ENCODE peak calls at places on chromosomes 5 and 9, in four cellular contexts. One of them, this sample, is unnamed. For H3K36me3 and H3K9me3, the result is how much of the 10 kb centered on the place peaks cover.

GRCh38 chr5:146018461-146019375 is 82.3 kb downstream of the SH3RF2 start:
- DNase-seq in uterus: no peak
- DNase-seq in pancreas: no peak
- DNase-seq in H1: no peak
- DNase-seq in this sample: no peak

GRCh38 chr9:128628471-128629048 is 28.1 kb downstream of the DYNC2I2 start:
- DNase-seq in pancreas: no peak
- DNase-seq in uterus: peak
- DNase-seq in H1: no peak
- DNase-seq in this sample: peak

GRCh38 chr5:3661755-3662296 is 66.2 kb downstream of the IRX1 start:
- DNase-seq in H1: no peak
- DNase-seq in pancreas: no peak
- DNase-seq in uterus: no peak
- DNase-seq in this sample: no peak

GRCh38 chr5:121762416-121762815 is 89.3 kb upstream of the FTMT start:
- DNase-seq in pancreas: no peak
- DNase-seq in uterus: no peak
- DNase-seq in H1: no peak
- DNase-seq in this sample: no peak

GRCh38 chr5:141605523-141606277 is 13.1 kb downstream of the DIAPH1 start:
- DNase-seq in pancreas: peak
- DNase-seq in H1: no peak
- DNase-seq in uterus: no peak
- DNase-seq in this sample: peak

GRCh38 chr5:133785182-133785581 is 172.8 kb upstream of the FSTL4 start:
- DNase-seq in pancreas: no peak
- DNase-seq in H1: no peak
- DNase-seq in uterus: no peak
- DNase-seq in this sample: no peak

GRCh38 chr9:94865599-94866456 is 139.3 kb downstream of the AOPEP start:
- DNase-seq in H1: no peak
- DNase-seq in pancreas: no peak
- DNase-seq in uterus: peak
- DNase-seq in this sample: no peak

GRCh38 chr9:128787583-128788156 is 617 bp downstream of the TBC1D13 start:
- DNase-seq in H1: no peak
- DNase-seq in uterus: peak
- DNase-seq in pancreas: peak
- DNase-seq in this sample: no peak

GRCh38 chr9:136902259-136902821 is 16.0 kb downstream of the TRAF2 start:
- DNase-seq in H1: no peak
- DNase-seq in pancreas: peak
- DNase-seq in uterus: peak
- DNase-seq in this sample: peak

GRCh38 chr9:5630038-5630507 is 1.2 kb downstream of the RIC1 start:
- DNase-seq in H1: no peak
- DNase-seq in uterus: no peak
- DNase-seq in pancreas: no peak
- DNase-seq in this sample: no peak

GRCh38 chr5:126984632-126985031 is 45.7 kb downstream of the MARCHF3 start:
- DNase-seq in uterus: no peak
- DNase-seq in H1: no peak
- DNase-seq in pancreas: no peak
- DNase-seq in this sample: no peak

GRCh38 chr5:132253452-132254320 is 3.8 kb upstream of the PDLIM4 start:
- DNase-seq in pancreas: peak
- DNase-seq in H1: no peak
- DNase-seq in uterus: no peak
- DNase-seq in this sample: no peak

DNA sequence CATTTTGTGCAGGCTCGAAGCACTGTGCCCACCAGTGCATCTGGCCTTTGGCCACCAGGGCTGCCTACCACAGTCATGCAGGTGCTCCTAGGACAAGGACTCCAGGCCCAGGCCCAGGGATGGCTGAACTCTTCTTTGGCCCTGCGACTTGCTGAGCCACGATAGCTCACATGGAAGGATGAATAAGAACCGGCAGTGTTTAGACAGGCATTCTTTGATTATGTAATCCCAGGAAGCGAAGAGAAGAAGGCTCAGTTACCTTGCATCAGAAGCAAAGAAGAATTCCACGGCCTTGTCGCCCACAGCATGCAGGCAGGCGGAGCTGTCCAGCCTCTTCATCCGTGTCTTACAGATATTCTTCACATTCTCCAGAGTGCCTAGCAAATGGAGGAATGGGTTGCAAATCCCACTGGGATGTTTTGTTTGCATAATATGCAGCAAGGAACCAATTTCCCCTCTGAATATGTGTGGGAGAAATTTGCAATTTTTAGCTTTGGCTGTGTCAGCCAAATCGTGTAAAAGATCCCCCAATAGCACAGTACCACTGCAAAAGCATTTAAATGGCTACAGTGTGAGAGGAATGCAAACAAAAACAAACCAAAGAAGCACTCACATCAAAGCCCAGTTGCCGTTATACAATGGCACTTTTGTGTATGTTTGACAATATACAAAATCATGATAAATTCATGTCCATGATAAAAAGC is 29.1 kb downstream of the GFPT2 start:
- DNase-seq in H1: no peak
- DNase-seq in pancreas: no peak
- DNase-seq in uterus: no peak
- DNase-seq in this sample: no peak
- H3K36me3 ChIP-seq in H1: under half
- H3K36me3 ChIP-seq in pancreas: under half
- H3K36me3 ChIP-seq in uterus: under half
- H3K36me3 ChIP-seq in this sample: under half

GRCh38 chr5:158284242-158284641 is 425.3 kb upstream of the CLINT1 start:
- DNase-seq in uterus: no peak
- DNase-seq in pancreas: no peak
- DNase-seq in H1: no peak
- DNase-seq in this sample: no peak

GRCh38 chr5:158285771-158286170 is 426.8 kb upstream of the CLINT1 start:
- DNase-seq in H1: no peak
- DNase-seq in uterus: no peak
- DNase-seq in pancreas: no peak
- DNase-seq in this sample: no peak

GRCh38 chr5:158287643-158288228 is 428.8 kb upstream of the CLINT1 start:
- DNase-seq in uterus: peak
- DNase-seq in H1: no peak
- DNase-seq in pancreas: no peak
- DNase-seq in this sample: peak

GRCh38 chr5:158286827-158287226 is 427.9 kb upstream of the CLINT1 start:
- DNase-seq in H1: no peak
- DNase-seq in uterus: no peak
- DNase-seq in pancreas: no peak
- DNase-seq in this sample: no peak

GRCh38 chr5:158283341-158283740 is 424.4 kb upstream of the CLINT1 start:
- DNase-seq in H1: no peak
- DNase-seq in uterus: no peak
- DNase-seq in pancreas: no peak
- DNase-seq in this sample: no peak
- H3K9me3 ChIP-seq in H1: under half
- H3K9me3 ChIP-seq in uterus: under half
- H3K9me3 ChIP-seq in pancreas: under half
- H3K9me3 ChIP-seq in this sample: under half

GRCh38 chr9:131622536-131622935 is 77.2 kb downstream of the PRRT1B start:
- DNase-seq in uterus: no peak
- DNase-seq in H1: no peak
- DNase-seq in pancreas: no peak
- DNase-seq in this sample: no peak

GRCh38 chr9:131625388-131625787 is 80.1 kb downstream of the PRRT1B start:
- DNase-seq in H1: no peak
- DNase-seq in pancreas: no peak
- DNase-seq in uterus: no peak
- DNase-seq in this sample: no peak

GRCh38 chr9:131623655-131624330 is 78.5 kb downstream of the PRRT1B start:
- DNase-seq in pancreas: no peak
- DNase-seq in uterus: no peak
- DNase-seq in H1: no peak
- DNase-seq in this sample: no peak

GRCh38 chr9:131625848-131626670 is 80.7 kb downstream of the PRRT1B start:
- DNase-seq in pancreas: no peak
- DNase-seq in uterus: no peak
- DNase-seq in H1: no peak
- DNase-seq in this sample: no peak

DNA sequence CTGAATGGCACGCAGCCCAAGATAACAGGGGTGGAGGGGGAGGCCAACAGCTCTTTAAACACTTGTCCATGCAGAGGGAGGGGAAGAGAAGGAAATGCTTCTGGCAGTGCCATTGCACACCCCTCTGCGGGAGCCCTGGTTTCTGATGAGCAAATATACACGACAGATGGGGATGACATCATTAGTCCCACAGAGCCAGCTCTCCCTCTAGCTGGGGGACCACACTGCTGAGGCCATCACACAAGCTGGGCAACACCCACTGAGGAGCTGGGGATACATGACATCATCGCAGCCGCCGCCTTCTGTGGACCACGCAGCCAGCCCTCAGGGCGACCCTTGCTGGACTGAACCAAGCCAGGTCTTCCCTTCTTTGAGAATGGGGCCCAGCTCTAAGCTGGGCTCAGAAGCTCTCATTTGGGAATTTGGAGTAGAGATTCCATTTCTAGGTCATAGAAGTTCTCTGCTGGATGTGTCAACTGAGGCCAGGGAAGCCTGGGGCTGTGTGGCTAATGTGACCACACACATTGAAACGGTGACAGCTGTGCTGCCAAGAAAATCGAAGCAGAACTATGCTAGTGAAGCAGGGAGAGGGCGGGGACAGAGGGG is 79.4 kb downstream of the PRRT1B start:
- DNase-seq in uterus: no peak
- DNase-seq in pancreas: peak
- DNase-seq in H1: no peak
- DNase-seq in this sample: peak
- H3K27ac ChIP-seq in uterus: no peak
- H3K27ac ChIP-seq in pancreas: peak
- H3K27ac ChIP-seq in H1: no peak
- H3K27ac ChIP-seq in this sample: peak

DNA sequence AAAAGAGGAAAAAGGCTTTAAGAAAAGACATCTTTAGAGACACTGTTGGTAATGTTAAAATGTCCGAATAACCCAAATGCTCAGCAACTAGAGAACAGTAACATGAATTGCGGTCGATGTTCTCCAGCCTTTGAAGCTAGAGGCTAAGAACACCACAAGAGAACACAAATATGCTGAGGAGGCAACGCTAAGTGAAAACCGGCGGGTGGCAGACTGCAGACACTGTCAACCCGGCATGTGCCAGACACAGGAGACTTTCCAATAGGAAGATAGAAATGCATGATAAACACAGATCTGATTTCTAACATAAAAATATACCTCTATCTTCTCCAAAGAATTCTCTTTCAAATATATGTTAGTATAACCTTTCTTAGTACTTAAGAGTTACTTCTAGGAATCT is 18.4 kb upstream of the DDX41 start:
- DNase-seq in uterus: no peak
- DNase-seq in pancreas: no peak
- DNase-seq in H1: no peak
- DNase-seq in this sample: no peak
- H3K36me3 ChIP-seq in uterus: under half
- H3K36me3 ChIP-seq in pancreas: under half
- H3K36me3 ChIP-seq in H1: under half
- H3K36me3 ChIP-seq in this sample: half or more

GRCh38 chr5:166595274-166595951 is 1696.0 kb upstream of the WWC1 start:
- DNase-seq in H1: no peak
- DNase-seq in uterus: no peak
- DNase-seq in pancreas: no peak
- DNase-seq in this sample: no peak
- H3K9me3 ChIP-seq in H1: under half
- H3K9me3 ChIP-seq in uterus: under half
- H3K9me3 ChIP-seq in pancreas: under half
- H3K9me3 ChIP-seq in this sample: under half

GRCh38 chr5:173919443-173919842 is 31.3 kb downstream of the CPEB4 start:
- DNase-seq in H1: no peak
- DNase-seq in uterus: no peak
- DNase-seq in pancreas: no peak
- DNase-seq in this sample: no peak

GRCh38 chr5:173915310-173916005 is 27.3 kb downstream of the CPEB4 start:
- DNase-seq in H1: no peak
- DNase-seq in pancreas: no peak
- DNase-seq in uterus: no peak
- DNase-seq in this sample: no peak

GRCh38 chr5:173917788-173918786 is 29.9 kb downstream of the CPEB4 start:
- DNase-seq in H1: no peak
- DNase-seq in pancreas: peak
- DNase-seq in uterus: peak
- DNase-seq in this sample: no peak

GRCh38 chr5:173913686-173914321 is 25.7 kb downstream of the CPEB4 start:
- DNase-seq in H1: no peak
- DNase-seq in uterus: no peak
- DNase-seq in pancreas: no peak
- DNase-seq in this sample: no peak

DNA sequence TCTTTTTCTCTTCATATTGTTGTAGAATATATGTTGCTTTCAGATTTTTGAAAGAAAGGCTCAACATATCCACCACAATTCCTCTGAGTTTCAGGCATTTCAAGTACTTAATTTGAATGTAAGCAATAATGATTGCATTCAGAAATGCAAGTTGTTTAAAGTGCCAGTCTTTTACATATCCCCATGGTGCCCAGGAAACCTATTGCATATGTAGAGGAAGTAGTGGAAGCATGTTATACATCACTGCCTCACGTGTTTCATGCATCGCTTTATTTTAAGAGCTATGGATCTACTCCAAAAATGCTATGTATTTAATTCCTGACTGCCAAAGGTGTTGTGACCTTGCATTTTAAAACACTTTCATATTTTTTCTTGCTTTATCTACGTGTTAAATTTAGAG is 28.1 kb downstream of the CPEB4 start:
- DNase-seq in pancreas: no peak
- DNase-seq in uterus: no peak
- DNase-seq in H1: no peak
- DNase-seq in this sample: no peak
- H3K27ac ChIP-seq in pancreas: no peak
- H3K27ac ChIP-seq in uterus: no peak
- H3K27ac ChIP-seq in H1: peak
- H3K27ac ChIP-seq in this sample: peak

DNA sequence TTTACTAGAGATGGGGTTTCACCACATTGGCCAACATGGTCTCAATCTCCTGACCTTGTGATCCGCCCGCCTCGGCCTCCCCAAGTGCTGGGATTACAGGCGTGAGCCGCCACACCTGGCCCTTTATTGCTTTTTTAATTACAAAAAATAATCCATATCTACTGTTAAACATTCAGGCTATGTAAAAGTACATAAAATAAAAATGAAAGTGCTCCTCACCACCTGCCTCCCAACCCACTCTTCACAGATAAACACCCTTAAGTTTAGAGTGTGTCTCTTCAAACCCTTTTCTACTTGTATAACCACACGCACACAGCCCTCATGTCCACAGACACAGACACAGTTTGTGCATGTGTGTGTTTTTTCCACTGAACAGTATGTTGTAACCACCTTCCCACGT is 16.7 kb downstream of the TSC1 start:
- DNase-seq in H1: no peak
- DNase-seq in pancreas: no peak
- DNase-seq in uterus: no peak
- DNase-seq in this sample: no peak
- H3K36me3 ChIP-seq in H1: under half
- H3K36me3 ChIP-seq in pancreas: under half
- H3K36me3 ChIP-seq in uterus: under half
- H3K36me3 ChIP-seq in this sample: half or more

This sample was measured in right atrium auricular region.